ENCODE peak calls at places on chromosomes 16 and 17, in ten cellular contexts. S, D, E, T, J, V, K, G, L and A are unnamed samples.

GRCh38 chr17:44188757-44189403 is 2.1 kb downstream of the TMUB2 start:
- DNase-seq in S (no peak), T (no peak), J (no peak), G (peak; percentile 17), V (no peak), K (no peak), E (no peak), D (no peak), L (no peak), A (no peak)

GRCh38 chr17:56973520-56973919 is 4.4 kb upstream of the SCPEP1 start:
- DNase-seq in L (no peak), D (no peak), E (peak; percentile 26), T (no peak), S (no peak), K (no peak), V (no peak), J (no peak), G (no peak), A (peak; percentile 32)

GRCh38 chr17:15910791-15911190 is 34.1 kb upstream of the ADORA2B start:
- DNase-seq in E (no peak), S (no peak), J (no peak), K (no peak), G (no peak), D (no peak), L (no peak), V (no peak), T (no peak), A (peak; percentile 16)

GRCh38 chr17:65936013-65936412 is 255.9 kb downstream of the CEP112 start:
- DNase-seq in K (no peak), S (no peak), T (no peak), D (no peak), J (no peak), E (no peak), G (no peak), V (no peak), L (no peak), A (no peak)

GRCh38 chr17:78347453-78347852 is 12.4 kb downstream of the SOCS3 start:
- DNase-seq in S (no peak), J (no peak), E (peak; percentile 79), T (no peak), D (no peak), K (no peak), L (no peak), G (no peak), V (no peak), A (no peak)

GRCh38 chr17:7577327-7578199 is 1.9 kb upstream of the CD68 start:
- DNase-seq in T (peak; percentile 85), J (no peak), D (no peak), G (no peak), E (no peak), L (no peak), S (no peak), K (no peak), V (no peak), A (no peak)

GRCh38 chr16:67146523-67147357 is 4.1 kb downstream of the B3GNT9 start:
- DNase-seq in E (no peak), V (no peak), T (no peak), L (no peak), K (no peak), S (no peak), G (no peak), D (no peak), J (no peak), A (no peak)

GRCh38 chr16:68528686-68529379 is 10.3 kb upstream of the ZFP90 start:
- DNase-seq in S (peak; percentile 81), J (peak; percentile 91), T (no peak), K (peak; percentile 91), D (peak; percentile 90), E (peak; percentile 88), V (peak; percentile 93), G (peak; percentile 92), L (peak; percentile 81), A (peak; percentile 81)

GRCh38 chr17:64230551-64231408 is 32.3 kb downstream of the TEX2 start:
- DNase-seq in T (no peak), S (no peak), K (no peak), J (no peak), D (no peak), V (no peak), G (no peak), L (no peak), E (no peak), A (peak; percentile 85)

GRCh38 chr16:13402601-13403000 is 501.2 kb downstream of the SHISA9 start:
- DNase-seq in J (no peak), D (no peak), K (no peak), G (no peak), L (no peak), V (no peak), S (no peak), E (no peak), T (no peak), A (no peak)

GRCh38 chr16:49489686-49490320 is 116.2 kb downstream of the C16orf78 start:
- DNase-seq in V (no peak), K (no peak), D (no peak), S (no peak), E (no peak), G (peak; percentile 42), J (peak; percentile 7), L (no peak), T (no peak), A (no peak)
- TF ChIP-seq CTCF in V (no peak), K (no peak), D (no peak), S (no peak), E (no peak), G (no peak), J (no peak), L (no peak), T (no peak), A (no peak)

DNA sequence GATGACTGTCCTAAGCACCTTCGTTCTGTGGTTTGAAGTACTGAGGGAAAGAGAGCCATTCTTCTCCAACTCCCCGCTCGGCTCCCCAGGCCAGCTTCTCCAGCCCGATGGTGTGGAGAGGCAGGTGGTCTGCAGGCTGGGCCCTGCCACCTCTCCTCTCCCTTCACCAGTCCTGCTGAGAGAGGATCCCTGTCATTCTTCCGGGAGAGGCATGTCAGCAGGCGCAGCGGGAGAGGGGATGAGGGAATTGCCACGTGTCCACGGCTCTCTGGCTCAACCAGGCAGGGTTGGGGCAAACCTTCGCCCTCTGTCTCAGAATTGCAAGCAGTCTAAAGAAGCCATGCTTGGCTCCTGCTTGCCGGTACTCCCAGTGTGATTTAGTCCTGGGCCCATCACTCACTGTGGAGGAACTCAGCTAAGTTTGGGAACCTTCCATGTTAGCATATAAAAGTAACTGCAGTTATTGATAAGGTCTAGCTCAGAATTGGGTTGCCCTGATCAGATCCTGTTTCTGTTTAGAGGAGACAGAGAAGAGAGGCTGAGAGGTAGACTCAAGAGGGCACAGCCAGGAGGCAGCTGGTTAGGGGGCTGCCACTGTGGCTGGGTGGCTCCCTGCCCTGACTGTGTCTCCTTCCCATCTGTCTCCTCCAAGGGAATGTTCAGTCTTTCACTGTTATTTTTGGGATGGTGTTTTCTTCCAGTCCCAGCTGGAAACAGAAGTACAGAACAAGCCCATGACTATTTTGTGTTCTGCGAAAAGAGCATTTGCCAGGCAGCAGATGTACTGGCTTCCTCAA is 17.4 kb downstream of the HS3ST3B1 start:
- DNase-seq in E (no peak), G (no peak), D (no peak), K (no peak), J (no peak), T (no peak), S (no peak), L (no peak), V (no peak), A (no peak)
- H3K27ac ChIP-seq in E (no peak overlapping the region), G (no peak overlapping the region), D (no peak overlapping the region), K (peak overlapping the region; percentile 49), J (no peak overlapping the region), T (no peak overlapping the region), S (no peak overlapping the region), L (no peak overlapping the region), V (no peak overlapping the region), A (no peak overlapping the region)

GRCh38 chr17:79808763-79809529 is 12.1 kb upstream of the CBX8 start:
- DNase-seq in T (no peak), V (peak; percentile 80), S (no peak), K (peak; percentile 64), D (peak; percentile 66), L (no peak), G (no peak), J (peak; percentile 57), E (peak; percentile 50), A (peak; percentile 64)
- TF ChIP-seq CTCF in T (no peak), V (peak; percentile 91), S (peak; percentile 9), K (peak; percentile 52), D (no peak), L (no peak), G (no peak), J (peak; percentile 49), E (no peak), A (peak; percentile 40)

GRCh38 chr17:17314501-17315071 is 11.4 kb downstream of the NT5M start:
- DNase-seq in J (no peak), D (peak; percentile 8), E (no peak), T (no peak), G (no peak), V (no peak), K (no peak), S (no peak), L (no peak), A (no peak)

GRCh38 chr17:17315142-17315821 is 12.1 kb downstream of the NT5M start:
- DNase-seq in V (no peak), J (no peak), L (no peak), D (peak; percentile 25), G (no peak), E (no peak), S (no peak), K (no peak), T (no peak), A (no peak)

GRCh38 chr17:17313350-17313991 is 10.3 kb downstream of the NT5M start:
- DNase-seq in J (peak; percentile 70), E (peak; percentile 69), T (no peak), L (peak; percentile 62), G (peak; percentile 64), D (peak; percentile 70), K (peak; percentile 50), V (peak; percentile 89), S (peak; percentile 35), A (peak; percentile 77)
- H3K27ac ChIP-seq in J (no peak overlapping the region), E (no peak overlapping the region), T (no peak overlapping the region), L (no peak overlapping the region), G (no peak overlapping the region), D (no peak overlapping the region), K (no peak overlapping the region), V (no peak overlapping the region), S (no peak overlapping the region), A (no peak overlapping the region)

GRCh38 chr16:85868495-85868894 is 30.5 kb upstream of the IRF8 start:
- DNase-seq in J (no peak), D (no peak), K (no peak), T (no peak), G (no peak), S (no peak), E (no peak), L (peak; percentile 38), V (no peak), A (no peak)
- TF ChIP-seq CTCF in J (no peak), D (no peak), K (no peak), T (no peak), G (no peak), S (no peak), E (no peak), L (no peak), V (no peak), A (no peak)